ENCODE peak calls at places on chromosomes 13 and 19, in seven cellular contexts. T is tibial nerve, K is thoracic aorta, Y is choroid plexus epithelial cell, C is kidney epithelial cell, A is fibroblast of mammary gland, E is ovary. U is an unnamed sample.

GRCh38 chr13:111390522-111391270 is 70.3 kb downstream of the TEX29 start:
- DNase-seq in T (no peak), C (no peak), Y (no peak), E (no peak), A (no peak), K (no peak), U (peak; percentile 82)

GRCh38 chr13:109166807-109167206 is 537.4 kb downstream of the MYO16 start:
- DNase-seq in C (no peak), K (no peak), Y (no peak), A (peak; percentile 26), E (no peak), T (peak; percentile 14), U (no peak)

GRCh38 chr13:114025432-114026127 is 51.7 kb upstream of the C13orf46 start:
- DNase-seq in E (peak; percentile 71), T (no peak), K (no peak), A (peak; percentile 81), C (no peak), Y (peak; percentile 95), U (no peak)

GRCh38 chr13:32390048-32390447 is 37.9 kb downstream of the N4BP2L1 start:
- DNase-seq in K (no peak), E (no peak), Y (no peak), C (no peak), T (no peak), A (no peak), U (no peak)

GRCh38 chr13:45768668-45769067 is 66.5 kb downstream of the CBY2 start:
- DNase-seq in A (no peak), C (no peak), Y (no peak), T (no peak), K (no peak), E (no peak), U (no peak)

GRCh38 chr19:46731584-46731983 is 14.3 kb upstream of the FKRP start:
- DNase-seq in C (no peak), Y (no peak), A (no peak), E (no peak), T (no peak), K (no peak), U (no peak)

GRCh38 chr13:73938375-73939070 is 195.7 kb downstream of the KLF12 start:
- DNase-seq in K (no peak), A (peak; percentile 90), C (peak; percentile 61), T (no peak), E (no peak), Y (peak; percentile 95), U (no peak)

GRCh38 chr19:29873024-29873800 is 61.4 kb downstream of the CCNE1 start:
- DNase-seq in T (peak; percentile 9), C (no peak), Y (peak; percentile 26), K (no peak), A (no peak), E (peak; percentile 39), U (peak; percentile 88)

GRCh38 chr19:45265375-45265774 is 14.3 kb downstream of the MARK4 start:
- DNase-seq in C (no peak), K (no peak), Y (no peak), A (no peak), T (no peak), E (no peak), U (no peak)

GRCh38 chr13:30985637-30986205 is 53.3 kb downstream of the TEX26 start:
- DNase-seq in K (no peak), E (no peak), T (no peak), C (no peak), A (peak; percentile 68), Y (peak; percentile 42), U (no peak)

GRCh38 chr13:50268500-50268899 is 253.3 kb downstream of the KCNRG start:
- DNase-seq in K (no peak), T (no peak), C (no peak), E (no peak), A (peak; percentile 31), Y (peak; percentile 38), U (no peak)
- TF ChIP-seq CTCF in K (no peak), T (peak; percentile 8), C (no peak), E (no peak), A (peak; percentile 33), Y (peak; percentile 39), U (peak; percentile 25)

GRCh38 chr19:9570255-9570654 is 14.0 kb downstream of the ZNF121 start:
- DNase-seq in E (no peak), A (no peak), Y (no peak), K (no peak), T (no peak), C (no peak), U (no peak)

GRCh38 chr19:9565900-9566705 is 18.2 kb downstream of the ZNF121 start:
- DNase-seq in T (no peak), A (peak; percentile 47), Y (peak; percentile 19), K (no peak), E (no peak), C (no peak), U (no peak)

GRCh38 chr19:9566729-9567128 is 17.6 kb downstream of the ZNF121 start:
- DNase-seq in E (no peak), Y (no peak), A (no peak), C (no peak), T (no peak), K (no peak), U (no peak)
- TF ChIP-seq CTCF in E (no peak), Y (no peak), A (no peak), C (no peak), T (no peak), K (no peak), U (no peak)

DNA sequence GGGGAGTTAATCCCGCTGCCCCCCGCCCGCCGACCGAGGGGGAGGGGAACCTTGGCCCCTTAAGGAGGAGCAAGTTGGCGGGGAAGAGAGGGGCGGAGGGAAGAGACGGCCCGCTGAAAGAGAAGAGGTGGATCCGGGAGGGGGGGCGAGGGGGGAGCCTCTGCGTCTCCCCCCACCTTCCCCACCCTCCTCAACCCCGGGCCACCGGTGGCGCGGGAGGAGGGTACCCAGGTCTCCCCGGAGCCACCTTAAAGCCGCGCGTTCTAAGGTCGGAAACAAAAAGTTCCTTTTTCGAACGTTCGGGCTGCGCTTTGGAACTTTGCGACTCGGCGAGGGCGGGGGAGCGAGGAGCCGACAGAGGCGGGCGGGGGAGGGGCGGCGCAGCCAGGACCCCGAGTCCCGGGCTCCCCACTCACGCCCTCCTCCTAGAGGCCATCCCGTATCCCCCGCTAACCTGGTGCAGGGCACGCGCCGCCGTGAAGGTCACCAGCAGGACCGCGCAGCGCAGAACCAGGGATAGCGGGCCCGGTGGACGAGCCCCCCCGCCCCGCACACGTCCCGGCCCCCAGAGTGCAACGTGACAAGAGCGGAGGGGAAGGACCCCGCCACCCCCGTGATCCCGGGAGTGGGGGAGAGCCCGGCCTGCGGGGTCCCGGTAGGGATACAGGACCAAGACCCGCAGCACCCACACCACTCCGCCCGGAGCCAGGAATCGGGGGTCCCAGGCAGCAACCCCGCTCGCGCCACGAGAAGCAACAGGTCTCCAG is 662 bp downstream of the ERF start:
- DNase-seq in C (no peak), A (peak; percentile 41), Y (peak; percentile 63), E (peak; percentile 88), T (peak; percentile 79), K (no peak), U (no peak)
- TF ChIP-seq CTCF in C (no peak), A (no peak), Y (no peak), E (no peak), T (no peak), K (peak; percentile 7), U (no peak)

GRCh38 chr13:27797228-27797624 is 4.9 kb downstream of the GSX1 start:
- DNase-seq in Y (peak; percentile 18), K (no peak), A (peak; percentile 19), E (no peak), C (no peak), T (no peak), U (no peak)
- TF ChIP-seq CTCF in Y (peak; percentile 40), K (no peak), A (peak; percentile 5), E (no peak), C (peak; percentile 17), T (no peak), U (peak; percentile 18)

DNA sequence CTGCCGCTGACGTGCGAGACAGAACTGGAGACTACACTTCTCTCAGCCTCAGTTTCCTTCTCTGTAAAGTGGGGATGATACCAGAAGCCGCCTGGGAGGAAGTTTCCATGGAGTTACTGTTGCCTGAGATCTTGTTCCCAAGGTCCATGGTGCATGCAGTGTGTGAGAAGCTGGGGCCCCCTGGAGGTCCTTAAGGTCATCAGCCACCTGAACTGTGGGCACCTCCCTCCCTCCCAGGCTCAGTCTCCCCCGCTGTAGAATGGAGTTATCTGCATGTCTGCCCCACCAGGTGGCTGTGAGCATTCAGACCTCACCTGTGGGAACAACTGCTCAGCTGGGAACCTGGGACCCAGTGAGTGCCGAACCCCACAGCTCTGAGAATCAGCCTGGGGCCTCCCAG is 2.7 kb downstream of the CRX start:
- DNase-seq in A (no peak), Y (no peak), T (no peak), C (no peak), K (no peak), E (no peak), U (no peak)
- TF ChIP-seq CTCF in A (no peak), Y (no peak), T (no peak), C (no peak), K (no peak), E (no peak), U (no peak)

DNA sequence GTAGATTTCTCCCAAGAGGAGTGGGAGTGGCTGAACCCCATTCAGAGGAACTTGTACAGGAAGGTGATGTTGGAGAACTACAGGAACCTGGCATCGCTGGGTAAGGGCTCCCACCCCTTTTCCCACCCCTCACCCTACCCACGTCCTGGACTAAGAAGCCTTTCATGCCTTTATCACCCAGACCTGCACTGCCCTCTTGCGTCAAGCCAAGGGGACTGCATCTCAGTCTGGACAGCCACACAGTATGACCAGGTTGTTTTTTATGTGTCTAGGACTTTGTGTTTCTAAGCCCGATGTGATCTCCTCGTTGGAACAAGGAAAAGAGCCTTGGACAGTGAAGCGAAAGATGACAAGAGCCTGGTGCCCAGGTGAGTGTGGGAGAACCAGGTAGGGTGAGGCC is 8.8 kb downstream of the ZFP28 start:
- DNase-seq in T (no peak), A (no peak), Y (no peak), E (no peak), C (no peak), K (no peak), U (no peak)
- TF ChIP-seq CTCF in T (no peak), A (peak; percentile 23), Y (peak; percentile 27), E (no peak), C (peak; percentile 9), K (no peak), U (no peak)

DNA sequence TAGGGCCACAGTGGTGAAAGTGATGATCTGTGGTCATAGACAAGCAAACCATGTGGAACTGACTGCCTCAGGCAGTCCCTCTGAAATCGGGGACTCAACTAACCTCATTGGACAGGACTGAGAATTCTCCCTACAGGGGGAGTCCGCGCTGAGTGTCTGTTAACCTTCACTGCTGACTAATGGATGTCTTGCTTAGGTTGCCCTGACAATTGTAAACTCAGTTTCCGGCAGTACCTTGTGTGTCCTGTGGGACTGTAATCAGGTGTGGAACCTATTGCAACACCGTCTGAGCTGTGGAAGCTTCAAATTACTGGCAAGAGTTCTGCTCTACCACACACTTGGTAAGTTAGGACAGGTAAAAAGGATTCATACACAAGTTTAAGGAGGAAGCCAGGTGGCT is 21.8 kb downstream of the ZNF77 start:
- DNase-seq in T (no peak), A (no peak), K (no peak), Y (peak; percentile 35), E (no peak), C (no peak), U (no peak)
- TF ChIP-seq CTCF in T (no peak), A (no peak), K (no peak), Y (no peak), E (no peak), C (no peak), U (no peak)

DNA sequence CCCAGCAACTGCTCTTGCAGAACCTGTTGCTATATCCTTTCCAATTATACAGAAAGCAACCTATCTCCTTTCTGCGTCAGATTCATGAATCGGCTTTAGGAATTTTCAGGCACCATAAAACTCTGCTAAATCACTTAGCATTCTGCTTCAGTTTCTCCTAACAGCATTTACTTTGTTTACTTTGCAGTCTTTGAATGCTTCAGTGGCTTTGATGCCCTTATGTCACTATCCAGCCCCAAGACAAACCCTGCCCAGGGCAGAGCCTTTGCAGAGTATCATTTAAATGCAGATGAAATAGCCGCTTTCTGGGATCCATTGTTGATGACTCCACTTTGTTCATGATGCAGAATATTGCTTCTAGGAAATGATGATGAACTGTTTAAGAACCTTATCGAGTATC is 43.1 kb downstream of the SLITRK1 start:
- DNase-seq in E (no peak), C (peak; percentile 23), A (no peak), Y (no peak), K (no peak), T (no peak), U (no peak)
- TF ChIP-seq CTCF in E (no peak), C (no peak), A (no peak), Y (no peak), K (no peak), T (no peak), U (no peak)